ENCODE peak calls at places on chromosome 6, in five cellular contexts. One of them, this sample, is unnamed.

GRCh38 chr6:4603291-4603690 is 172.9 kb upstream of the CDYL start:
- DNase-seq in H9: no peak
- DNase-seq in neuronal stem cell: no peak
- DNase-seq in trophoblast cell: peak; percentile 99
- DNase-seq in H1: no peak
- DNase-seq in this sample: peak; percentile 92

GRCh38 chr6:12170351-12171079 is 119.6 kb upstream of the EDN1 start:
- DNase-seq in H9: no peak
- DNase-seq in neuronal stem cell: no peak
- DNase-seq in trophoblast cell: no peak
- DNase-seq in H1: no peak
- DNase-seq in this sample: no peak

GRCh38 chr6:90103056-90103793 is 193.4 kb downstream of the BACH2 start:
- DNase-seq in H9: no peak
- DNase-seq in neuronal stem cell: no peak
- DNase-seq in trophoblast cell: peak; percentile 26
- DNase-seq in H1: no peak
- DNase-seq in this sample: peak; percentile 54

GRCh38 chr6:79984261-79984660 is 20.2 kb upstream of the TTK start:
- DNase-seq in H9: peak; percentile 39
- DNase-seq in neuronal stem cell: no peak
- DNase-seq in trophoblast cell: no peak
- DNase-seq in H1: no peak
- DNase-seq in this sample: no peak

GRCh38 chr6:71410681-71411080 is 122.1 kb downstream of the OGFRL1 start:
- DNase-seq in H9: no peak
- DNase-seq in neuronal stem cell: no peak
- DNase-seq in trophoblast cell: no peak
- DNase-seq in H1: no peak
- DNase-seq in this sample: no peak

GRCh38 chr6:836276-836853 is 143.4 kb upstream of the EXOC2 start:
- DNase-seq in H9: no peak
- DNase-seq in neuronal stem cell: no peak
- DNase-seq in trophoblast cell: no peak
- DNase-seq in H1: no peak
- DNase-seq in this sample: no peak

GRCh38 chr6:5626727-5627426 is 365.6 kb downstream of the FARS2 start:
- DNase-seq in H9: no peak
- DNase-seq in neuronal stem cell: no peak
- DNase-seq in trophoblast cell: no peak
- DNase-seq in H1: no peak
- DNase-seq in this sample: no peak

GRCh38 chr6:72974276-72974675 is 251.0 kb downstream of the KHDC1L start:
- DNase-seq in H9: no peak
- DNase-seq in neuronal stem cell: no peak
- DNase-seq in trophoblast cell: no peak
- DNase-seq in H1: no peak
- DNase-seq in this sample: no peak

GRCh38 chr6:33082702-33083101 is 6.9 kb downstream of the HLA-DPB1 start:
- DNase-seq in H9: peak; percentile 72
- DNase-seq in neuronal stem cell: no peak
- DNase-seq in trophoblast cell: peak; percentile 43
- DNase-seq in H1: peak; percentile 65
- DNase-seq in this sample: peak; percentile 8

GRCh38 chr6:93164781-93165180 is 254.6 kb downstream of the EPHA7 start:
- DNase-seq in H9: no peak
- DNase-seq in neuronal stem cell: no peak
- DNase-seq in trophoblast cell: peak; percentile 44
- DNase-seq in H1: no peak
- DNase-seq in this sample: no peak

DNA sequence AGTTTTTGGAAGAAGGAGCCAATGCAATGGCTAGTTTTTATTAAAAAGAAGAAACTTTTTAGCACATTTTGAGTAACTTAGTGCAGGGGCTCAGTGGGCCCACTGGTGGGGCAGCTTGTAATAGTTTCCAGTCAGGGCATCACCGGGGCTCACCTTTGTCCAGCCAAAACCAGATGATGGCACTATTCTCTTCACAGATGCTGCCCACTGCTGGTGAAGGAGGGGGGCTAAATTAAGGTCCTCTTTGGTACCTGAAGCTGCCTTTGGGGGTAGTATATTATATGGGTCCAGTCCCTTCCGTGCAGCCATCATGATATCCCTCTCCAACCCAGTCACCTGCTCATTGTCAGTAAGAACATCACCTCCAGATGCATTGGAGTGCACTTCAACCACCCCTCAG is 182.9 kb downstream of the PDE7B start:
- DNase-seq in H9: peak; percentile 31
- DNase-seq in neuronal stem cell: no peak
- DNase-seq in trophoblast cell: no peak
- DNase-seq in H1: no peak
- DNase-seq in this sample: no peak
- H3K18ac ChIP-seq in H9: no peak overlapping the region
- H3K18ac ChIP-seq in neuronal stem cell: no peak overlapping the region
- H3K18ac ChIP-seq in trophoblast cell: no peak overlapping the region
- H3K18ac ChIP-seq in H1: no peak overlapping the region
- H3K18ac ChIP-seq in this sample: peak overlapping the region; percentile 28

DNA sequence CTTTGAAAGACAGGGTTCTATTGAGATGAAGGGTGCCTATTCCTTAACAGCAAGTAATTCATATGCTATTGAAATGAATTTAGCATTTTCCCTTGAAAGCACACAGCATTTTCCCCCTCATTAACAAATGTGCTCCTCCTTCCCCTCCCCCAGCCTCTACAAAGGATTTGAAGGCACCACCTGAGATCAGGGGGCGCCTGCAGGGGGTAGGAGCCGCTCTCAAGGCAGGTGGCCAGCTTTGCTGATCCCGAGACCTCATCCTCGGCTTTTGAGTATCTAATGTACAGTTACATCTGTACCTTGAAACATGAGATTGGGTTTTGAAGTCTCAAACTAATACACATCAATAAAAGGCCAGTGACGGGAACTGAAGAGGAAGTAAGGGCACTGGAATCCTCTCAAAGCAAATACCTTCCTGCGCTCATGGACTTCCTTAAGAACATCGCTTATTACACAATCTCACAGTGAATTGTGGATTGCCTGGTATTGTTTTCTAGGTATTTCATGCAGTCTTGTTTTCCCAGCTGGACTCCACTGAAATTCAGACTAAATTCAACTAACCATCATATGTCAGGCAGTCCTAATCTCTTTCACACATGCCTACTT is 65.1 kb upstream of the UNC93A start:
- DNase-seq in H9: peak; percentile 75
- DNase-seq in neuronal stem cell: no peak
- DNase-seq in trophoblast cell: peak; percentile 37
- DNase-seq in H1: no peak
- DNase-seq in this sample: no peak
- H2BK12ac ChIP-seq in H9: no peak overlapping the region
- H2BK12ac ChIP-seq in neuronal stem cell: no peak overlapping the region
- H2BK12ac ChIP-seq in trophoblast cell: peak overlapping the region; percentile 36
- H2BK12ac ChIP-seq in H1: no peak overlapping the region
- H2BK12ac ChIP-seq in this sample: no peak overlapping the region

DNA sequence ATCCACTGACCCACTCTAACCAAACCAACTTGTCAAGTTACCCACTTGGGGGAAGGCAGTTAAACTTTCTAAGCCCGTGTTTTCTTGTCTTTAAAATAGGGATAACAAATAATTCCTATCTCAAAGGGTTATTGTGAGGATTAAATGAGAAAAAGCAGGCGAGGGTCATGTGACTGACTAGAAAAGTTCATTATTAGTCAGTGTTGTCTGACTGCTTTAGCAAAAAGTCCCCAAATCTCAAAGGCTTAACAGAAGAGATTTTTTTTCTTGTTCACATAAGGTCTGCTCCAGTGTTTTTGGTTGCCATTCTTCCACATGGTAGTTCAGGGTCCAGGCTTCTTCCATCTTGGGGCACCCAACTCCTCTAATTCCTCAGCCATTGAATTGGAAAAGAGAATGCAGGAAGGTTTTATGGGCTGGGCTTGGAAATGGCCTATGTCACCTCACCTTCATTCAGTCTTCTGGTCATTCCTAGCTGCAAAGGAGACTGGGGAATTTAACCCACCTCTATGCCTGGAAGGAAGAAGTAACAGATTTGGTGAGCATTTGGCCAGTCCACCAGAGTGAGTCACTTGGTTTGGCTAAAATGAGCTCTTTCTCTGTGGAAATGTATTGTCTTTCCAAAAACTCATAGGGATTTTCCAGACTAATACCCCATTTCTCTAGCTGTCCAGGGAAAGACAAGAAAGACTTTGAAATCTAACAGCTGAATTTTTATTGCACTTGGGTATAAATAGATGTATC is 77.0 kb downstream of the CAP2 start:
- DNase-seq in H9: no peak
- DNase-seq in neuronal stem cell: no peak
- DNase-seq in trophoblast cell: peak; percentile 17
- DNase-seq in H1: peak; percentile 10
- DNase-seq in this sample: no peak
- H3K18ac ChIP-seq in H9: no peak overlapping the region
- H3K18ac ChIP-seq in neuronal stem cell: no peak overlapping the region
- H3K18ac ChIP-seq in trophoblast cell: no peak overlapping the region
- H3K18ac ChIP-seq in H1: no peak overlapping the region
- H3K18ac ChIP-seq in this sample: no peak overlapping the region

GRCh38 chr6:138964012-138964411 is 24.0 kb downstream of the REPS1 start:
- DNase-seq in H9: no peak
- DNase-seq in neuronal stem cell: no peak
- DNase-seq in trophoblast cell: no peak
- DNase-seq in H1: no peak
- DNase-seq in this sample: no peak
- H2BK12ac ChIP-seq in H9: no peak overlapping the region
- H2BK12ac ChIP-seq in neuronal stem cell: no peak overlapping the region
- H2BK12ac ChIP-seq in trophoblast cell: no peak overlapping the region
- H2BK12ac ChIP-seq in H1: no peak overlapping the region
- H2BK12ac ChIP-seq in this sample: no peak overlapping the region